ENCODE peak calls at places on chromosomes 4 and X, in five cellular contexts. E is dorsolateral prefrontal cortex, L is NB4, I is left lung, N is GM20000. R is an unnamed sample.

GRCh38 chr4:161767116-161767515 is 396.7 kb downstream of the FSTL5 start:
- DNase-seq in E (no peak), L (no peak), I (no peak), N (no peak), R (no peak)

GRCh38 chr4:39232100-39232499 is 49.8 kb downstream of the WDR19 start:
- DNase-seq in N (no peak), I (no peak), L (no peak), E (no peak), R (no peak)

GRCh38 chr4:140807491-140808257 is 51.5 kb upstream of the TBC1D9 start:
- DNase-seq in N (peak; percentile 32), I (no peak), L (peak; percentile 2), E (no peak), R (no peak)

GRCh38 chrX:10615931-10616780 is 4.2 kb downstream of the MID1 start:
- DNase-seq in E (peak; percentile 60), N (peak; percentile 35), I (no peak), L (peak; percentile 43), R (no peak)

GRCh38 chr4:88939697-88940096 is 117.3 kb downstream of the FAM13A start:
- DNase-seq in I (no peak), L (no peak), N (no peak), E (no peak), R (no peak)

GRCh38 chrX:153773741-153774575 is 6.9 kb upstream of the SRPK3 start:
- DNase-seq in N (no peak), I (no peak), L (no peak), E (no peak), R (no peak)

GRCh38 chrX:109920325-109920724 is 82.6 kb upstream of the TMEM164 start:
- DNase-seq in N (no peak), E (no peak), I (no peak), L (no peak), R (no peak)

GRCh38 chrX:68915778-68916177 is 87.0 kb downstream of the EFNB1 start:
- DNase-seq in L (no peak), N (no peak), I (no peak), E (no peak), R (no peak)

GRCh38 chr4:113603926-113604325 is 157.6 kb downstream of the CAMK2D start:
- DNase-seq in E (no peak), L (no peak), I (no peak), N (no peak), R (no peak)

GRCh38 chrX:48940404-48940955 is 16.9 kb downstream of the OTUD5 start:
- DNase-seq in L (peak; percentile 58), I (no peak), N (no peak), E (no peak), R (no peak)

GRCh38 chr4:114378306-114378903 is 220.2 kb upstream of the UGT8 start:
- DNase-seq in E (peak; percentile 16), I (no peak), N (no peak), L (no peak), R (no peak)

GRCh38 chrX:123331859-123332258 is 147.8 kb downstream of the GRIA3 start:
- DNase-seq in E (no peak), L (no peak), I (no peak), N (no peak), R (no peak)

GRCh38 chr4:76706581-76706980 is 191.4 kb downstream of the SOWAHB start:
- DNase-seq in E (no peak), I (no peak), N (no peak), L (no peak), R (no peak)

GRCh38 chr4:154977228-154977627 is 196.2 kb downstream of the RBM46 start:
- DNase-seq in E (no peak), L (no peak), I (no peak), N (no peak), R (no peak)

GRCh38 chrX:119410027-119410819 is 11.1 kb downstream of the SLC25A43 start:
- DNase-seq in L (no peak), N (no peak), I (peak; percentile 67), E (no peak), R (no peak)

GRCh38 chr4:128879283-128879682 is 69.8 kb downstream of the JADE1 start:
- DNase-seq in I (no peak), L (no peak), E (no peak), N (no peak), R (no peak)

GRCh38 chr4:128802680-128803628 is 6.5 kb upstream of the JADE1 start:
- DNase-seq in I (no peak), L (no peak), E (no peak), N (no peak), R (no peak)

GRCh38 chr4:56051049-56051709 is 102.4 kb downstream of the CEP135 start:
- DNase-seq in I (no peak), E (no peak), N (no peak), L (no peak), R (no peak)

GRCh38 chrX:45602151-45602550 is 401.5 kb upstream of the DIPK2B start:
- DNase-seq in I (no peak), N (no peak), L (no peak), E (no peak), R (no peak)

GRCh38 chrX:19825271-19825670 is 62.1 kb downstream of the SH3KBP1 start:
- DNase-seq in L (no peak), E (no peak), I (no peak), N (no peak), R (no peak)

GRCh38 chr4:59518005-59518823 is 1681.9 kb upstream of the ADGRL3 start:
- DNase-seq in I (no peak), N (no peak), E (no peak), L (no peak), R (no peak)

GRCh38 chrX:126900937-126901336 is 81.4 kb downstream of the PRR32 start:
- DNase-seq in L (no peak), N (no peak), E (no peak), I (no peak), R (no peak)

GRCh38 chrX:84186603-84187358 is 1.2 kb downstream of the RPS6KA6 start:
- DNase-seq in I (no peak), L (no peak), N (no peak), E (no peak), R (no peak)

GRCh38 chr4:111842336-111842735 is 302.9 kb upstream of the FAM241A start:
- DNase-seq in I (no peak), L (no peak), E (no peak), N (no peak), R (no peak)

GRCh38 chrX:57282568-57282967 is 3.9 kb upstream of the FAAH2 start:
- DNase-seq in L (peak; percentile 3), E (no peak), I (no peak), N (no peak), R (no peak)

DNA sequence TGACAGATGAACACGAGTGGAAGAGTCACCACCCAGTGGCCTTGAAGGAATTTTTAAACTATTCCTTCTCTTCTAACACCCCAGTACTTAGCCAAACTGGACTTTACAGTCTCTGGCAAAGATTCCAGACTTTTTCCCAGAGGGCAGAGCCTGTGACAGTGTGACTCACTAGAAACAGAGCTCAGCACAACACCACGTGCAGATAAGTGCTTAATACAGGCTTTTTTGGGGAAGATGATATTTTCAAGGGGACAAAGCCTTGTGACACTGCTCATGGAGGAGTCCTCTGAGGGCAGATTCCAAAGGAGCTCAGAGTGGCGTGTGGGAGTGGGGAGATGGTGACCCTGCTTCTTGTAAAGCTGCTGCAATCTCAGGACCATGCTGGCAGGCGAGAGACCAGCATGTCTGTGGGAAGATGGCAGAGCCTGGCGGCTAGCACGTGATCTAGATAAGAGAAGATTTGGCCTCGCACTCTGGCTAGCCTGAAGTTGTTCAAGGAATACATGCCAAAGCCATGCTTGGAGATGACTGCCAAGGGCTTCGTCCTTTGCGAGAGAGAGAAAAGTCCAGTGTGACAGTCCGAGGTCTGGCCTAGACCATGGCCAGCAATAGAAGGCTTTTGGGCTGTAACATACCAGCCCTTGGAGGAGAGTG is 2.4 kb downstream of the RAB33A start:
- DNase-seq in I (no peak), L (peak; percentile 25), N (no peak), E (peak; percentile 16), R (no peak)
- TF ChIP-seq CTCF in I (no peak), L (no peak), N (no peak), E (no peak), R (no peak)

GRCh38 chrX:40299502-40300118 is 201.9 kb upstream of the BCOR start:
- DNase-seq in L (no peak), E (no peak), N (peak; percentile 15), I (no peak), R (no peak)

GRCh38 chrX:40300286-40300890 is 202.6 kb upstream of the BCOR start:
- DNase-seq in I (no peak), E (no peak), L (no peak), N (peak; percentile 39), R (no peak)

GRCh38 chrX:40298569-40298968 is 200.8 kb upstream of the BCOR start:
- DNase-seq in N (no peak), I (no peak), E (no peak), L (no peak), R (peak; percentile 75)

GRCh38 chrX:40297949-40298539 is 200.3 kb upstream of the BCOR start:
- DNase-seq in I (no peak), N (no peak), E (no peak), L (no peak), R (no peak)

GRCh38 chrX:40299028-40299479 is 201.3 kb upstream of the BCOR start:
- DNase-seq in I (no peak), N (no peak), E (no peak), L (peak; percentile 41), R (peak; percentile 73)
- TF ChIP-seq CTCF in I (no peak), N (no peak), E (no peak), L (peak; percentile 24), R (peak; percentile 57)

DNA sequence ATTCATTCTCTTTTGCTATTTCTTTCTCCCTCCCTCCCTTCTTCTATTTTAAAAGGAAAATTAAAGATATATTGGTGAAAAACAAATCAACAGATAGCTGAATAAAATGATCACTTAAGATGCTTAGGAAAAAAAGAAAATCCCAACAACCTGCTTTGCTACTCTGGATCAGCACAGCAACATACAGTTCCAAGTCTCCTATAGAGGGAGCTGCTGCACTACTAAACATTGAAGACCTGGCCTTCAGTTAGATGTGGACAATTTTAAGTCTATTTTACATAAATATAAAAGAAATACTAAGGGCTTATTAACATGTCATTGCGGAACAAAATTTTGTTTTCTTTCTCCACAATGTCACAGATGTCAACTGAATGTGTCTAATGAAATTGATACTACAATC is 226.4 kb downstream of the MAGEB5 start:
- DNase-seq in L (peak; percentile 23), N (no peak), I (no peak), E (no peak), R (no peak)
- TF ChIP-seq CTCF in L (peak; percentile 40), N (no peak), I (no peak), E (peak; percentile 52), R (peak; percentile 75)

DNA sequence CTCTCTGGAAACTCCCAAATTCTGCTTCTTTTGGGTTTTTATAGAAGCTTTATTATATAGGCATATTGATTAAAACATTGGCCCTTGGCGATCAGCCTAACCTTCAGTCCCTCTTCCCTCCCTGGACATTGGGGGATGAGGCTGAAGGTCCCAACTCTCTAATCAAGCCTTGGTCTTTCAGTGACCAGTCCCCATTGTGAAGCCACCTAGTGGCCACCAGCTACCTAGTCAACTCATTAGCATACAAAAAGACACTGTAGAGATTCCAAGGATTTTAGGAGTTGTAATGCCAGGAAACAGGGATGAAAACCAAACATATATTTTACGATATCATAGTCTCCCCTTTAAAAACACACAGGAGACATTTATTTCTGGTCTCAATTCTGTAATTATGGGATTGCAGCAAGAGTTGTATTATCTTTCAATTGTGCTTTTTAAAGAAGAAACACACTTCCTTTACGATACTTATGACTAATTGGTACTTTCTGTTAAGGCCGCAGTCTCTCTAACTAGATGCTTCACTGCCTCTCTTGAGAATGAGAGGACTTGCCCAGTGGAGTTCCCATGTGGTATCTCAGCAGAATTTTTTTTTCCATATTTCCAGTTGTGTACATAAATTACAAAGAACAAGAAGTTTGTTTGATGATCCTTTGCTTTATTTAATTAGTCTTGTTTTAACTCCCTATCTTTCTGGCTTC is 58.2 kb downstream of the WDR17 start:
- DNase-seq in E (peak; percentile 20), I (no peak), N (peak; percentile 52), L (peak; percentile 9), R (no peak)
- TF ChIP-seq CTCF in E (peak; percentile 64), I (peak; percentile 53), N (peak; percentile 34), L (peak; percentile 65), R (peak; percentile 73)